ENCODE peak calls at places on chromosomes 1 and 21, in seven cellular contexts. F is adipocyte, P is lung, Q is Panc1, R is esophagus squamous epithelium, N is mesendoderm, M is transverse colon. B is an unnamed sample.

GRCh38 chr1:8138673-8139072 is 112.6 kb upstream of the ERRFI1 start:
- DNase-seq in F (no peak), P (no peak), Q (no peak), R (no peak), N (no peak), M (no peak), B (no peak)

GRCh38 chr1:9438431-9439073 is 100.7 kb upstream of the SLC25A33 start:
- DNase-seq in F (no peak), P (peak; percentile 58), Q (peak; percentile 82), R (no peak), N (peak; percentile 69), M (peak; percentile 39), B (peak; percentile 31)

GRCh38 chr1:113195115-113195845 is 122.3 kb downstream of the LRIG2 start:
- DNase-seq in F (no peak), P (no peak), Q (no peak), R (no peak), N (no peak), M (no peak), B (no peak)

GRCh38 chr1:225280563-225280962 is 147.3 kb downstream of the LBR start:
- DNase-seq in F (no peak), P (no peak), Q (no peak), R (no peak), N (no peak), M (no peak), B (no peak)

GRCh38 chr1:51234721-51235425 is 1.2 kb upstream of the RNF11 start:
- DNase-seq in F (peak; percentile 58), P (peak; percentile 64), Q (no peak), R (peak; percentile 24), N (peak; percentile 20), M (peak; percentile 86), B (no peak)

GRCh38 chr1:58576727-58577675 is at the start of gene TACSTD2:
- DNase-seq in F (peak; percentile 34), P (peak; percentile 92), Q (no peak), R (no peak), N (peak; percentile 85), M (peak; percentile 61), B (peak; percentile 88)

GRCh38 chr1:81296584-81296983 is 504.1 kb upstream of the ADGRL2 start:
- DNase-seq in F (peak; percentile 88), P (no peak), Q (no peak), R (no peak), N (no peak), M (no peak), B (no peak)

GRCh38 chr1:109787845-109788605 is 24.3 kb upstream of the EPS8L3 start:
- DNase-seq in F (no peak), P (no peak), Q (no peak), R (no peak), N (no peak), M (peak; percentile 18), B (peak; percentile 50)

GRCh38 chr1:67831850-67832513 is 1.3 kb downstream of the GNG12 start:
- DNase-seq in F (peak; percentile 83), P (peak; percentile 56), Q (no peak), R (no peak), N (peak; percentile 48), M (peak; percentile 68), B (peak; percentile 50)

GRCh38 chr1:2933431-2934172 is 87.7 kb upstream of the ACTRT2 start:
- DNase-seq in F (no peak), P (no peak), Q (no peak), R (no peak), N (no peak), M (no peak), B (no peak)

GRCh38 chr1:9201421-9202239 is 32.9 kb upstream of the H6PD start:
- DNase-seq in F (peak; percentile 78), P (no peak), Q (no peak), R (no peak), N (peak; percentile 35), M (peak; percentile 18), B (no peak)

GRCh38 chr1:6259491-6260362 is 1.2 kb downstream of the GPR153 start:
- DNase-seq in F (peak; percentile 96), P (peak; percentile 80), Q (no peak), R (no peak), N (peak; percentile 75), M (peak; percentile 86), B (peak; percentile 99)

GRCh38 chr1:22120469-22120790 is 22.5 kb downstream of the WNT4 start:
- DNase-seq in F (no peak), P (no peak), Q (no peak), R (no peak), N (no peak), M (no peak), B (peak; percentile 38)

GRCh38 chr1:32900956-32901822 is at the start of gene TMEM54:
- DNase-seq in F (peak; percentile 83), P (no peak), Q (no peak), R (no peak), N (no peak), M (peak; percentile 86), B (peak; percentile 90)

GRCh38 chr21:29947119-29947518 is 7.3 kb upstream of the GRIK1 start:
- DNase-seq in F (no peak), P (no peak), Q (no peak), R (no peak), N (peak; percentile 71), M (no peak), B (no peak)

GRCh38 chr21:29953690-29954089 is 13.9 kb upstream of the GRIK1 start:
- DNase-seq in F (no peak), P (no peak), Q (no peak), R (no peak), N (no peak), M (no peak), B (no peak)

GRCh38 chr21:29953072-29953471 is 13.3 kb upstream of the GRIK1 start:
- DNase-seq in F (no peak), P (no peak), Q (no peak), R (no peak), N (peak; percentile 16), M (no peak), B (no peak)

DNA sequence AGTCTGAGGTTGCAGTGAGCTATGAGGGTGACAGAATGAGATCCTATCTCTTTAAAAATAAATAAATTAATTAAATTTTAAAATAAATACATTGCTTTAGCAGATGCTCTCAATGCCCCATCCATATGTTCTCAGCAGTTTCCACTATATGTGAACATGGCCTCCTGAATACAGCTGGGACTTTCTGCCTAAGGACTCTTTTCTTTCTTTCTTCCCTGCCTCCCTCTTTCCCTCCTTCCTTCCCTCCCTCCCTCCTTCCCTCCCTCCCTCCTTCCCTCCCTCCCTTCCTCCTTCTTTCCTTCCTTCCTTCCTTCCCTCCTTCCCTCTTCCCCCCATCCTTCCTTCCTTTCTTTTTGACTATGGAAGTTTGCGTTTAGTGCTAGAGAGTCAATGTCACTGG is 10.2 kb upstream of the GRIK1 start:
- DNase-seq in F (no peak), P (no peak), Q (no peak), R (no peak), N (no peak), M (no peak), B (no peak)
- H3K27me3 ChIP-seq in F (peaks cover 17% of the 10 kb centered on the region), P (no peaks in the 10 kb centered on the region), Q (no peaks in the 10 kb centered on the region), R (no peaks in the 10 kb centered on the region), N (no peaks in the 10 kb centered on the region), M (no peaks in the 10 kb centered on the region), B (no peaks in the 10 kb centered on the region)

GRCh38 chr1:40337448-40337847 is 20.4 kb upstream of the COL9A2 start:
- DNase-seq in F (no peak), P (no peak), Q (no peak), R (no peak), N (no peak), M (no peak), B (no peak)

GRCh38 chr1:40344597-40344996 is 27.5 kb upstream of the COL9A2 start:
- DNase-seq in F (peak; percentile 92), P (peak; percentile 37), Q (no peak), R (no peak), N (no peak), M (peak; percentile 52), B (no peak)

GRCh38 chr1:40339420-40340323 is 22.6 kb upstream of the COL9A2 start:
- DNase-seq in F (no peak), P (no peak), Q (no peak), R (no peak), N (no peak), M (no peak), B (no peak)

GRCh38 chr1:40341509-40342380 is 24.7 kb upstream of the COL9A2 start:
- DNase-seq in F (peak; percentile 22), P (no peak), Q (no peak), R (no peak), N (no peak), M (no peak), B (no peak)

DNA sequence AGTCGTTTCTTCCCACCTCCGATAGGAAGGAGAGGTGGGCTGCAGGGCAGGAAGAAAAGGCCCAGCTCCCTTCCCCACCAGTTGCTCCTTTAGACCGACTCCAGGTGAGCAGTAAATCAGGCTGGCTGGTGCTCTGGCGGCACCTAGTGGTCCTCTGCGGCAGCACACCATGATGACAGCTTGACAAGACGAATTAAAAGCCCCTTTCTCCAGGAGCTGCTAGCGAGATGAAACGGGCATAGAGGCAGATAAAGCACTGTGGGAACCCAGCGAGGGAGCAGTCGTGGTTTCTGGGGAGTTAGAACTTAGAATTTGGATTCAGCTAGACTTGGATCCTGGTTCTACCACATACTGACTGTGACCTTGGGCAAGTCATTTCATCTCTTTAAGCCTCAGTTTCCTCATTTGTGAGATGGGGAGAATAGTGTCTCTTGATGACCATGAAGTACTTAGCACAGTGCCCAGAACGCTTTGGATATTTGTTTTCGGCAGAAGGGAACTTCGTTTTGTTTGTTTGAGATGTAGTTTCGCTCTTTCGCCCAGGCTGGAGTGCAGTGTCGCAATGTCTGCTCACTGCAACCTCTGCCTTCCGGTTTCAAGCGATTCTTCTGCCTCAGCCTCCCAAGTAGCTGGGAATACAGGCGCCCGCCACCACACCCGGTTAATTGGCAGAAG is 21.8 kb upstream of the COL9A2 start:
- DNase-seq in F (peak; percentile 89), P (peak; percentile 81), Q (peak; percentile 84), R (no peak), N (peak; percentile 93), M (peak; percentile 89), B (peak; percentile 69)
- H3K4me3 ChIP-seq in F (no peak overlapping the region), P (no peak overlapping the region), Q (no peak overlapping the region), R (peak overlapping the region; percentile 22), N (no peak overlapping the region), M (no peak overlapping the region), B (no peak overlapping the region)

GRCh38 chr1:214660900-214661299 is 57.9 kb downstream of the CENPF start:
- DNase-seq in F (peak; percentile 73), P (no peak), Q (no peak), R (no peak), N (peak; percentile 47), M (peak; percentile 9), B (no peak)
- H3K36me3 ChIP-seq in F (no peaks in the 10 kb centered on the region), P (peaks cover 2% of the 10 kb centered on the region), Q (peaks cover 80% of the 10 kb centered on the region), R (no peaks in the 10 kb centered on the region), N (peaks cover 14% of the 10 kb centered on the region), M (no peaks in the 10 kb centered on the region), B (peaks cover 35% of the 10 kb centered on the region)

DNA sequence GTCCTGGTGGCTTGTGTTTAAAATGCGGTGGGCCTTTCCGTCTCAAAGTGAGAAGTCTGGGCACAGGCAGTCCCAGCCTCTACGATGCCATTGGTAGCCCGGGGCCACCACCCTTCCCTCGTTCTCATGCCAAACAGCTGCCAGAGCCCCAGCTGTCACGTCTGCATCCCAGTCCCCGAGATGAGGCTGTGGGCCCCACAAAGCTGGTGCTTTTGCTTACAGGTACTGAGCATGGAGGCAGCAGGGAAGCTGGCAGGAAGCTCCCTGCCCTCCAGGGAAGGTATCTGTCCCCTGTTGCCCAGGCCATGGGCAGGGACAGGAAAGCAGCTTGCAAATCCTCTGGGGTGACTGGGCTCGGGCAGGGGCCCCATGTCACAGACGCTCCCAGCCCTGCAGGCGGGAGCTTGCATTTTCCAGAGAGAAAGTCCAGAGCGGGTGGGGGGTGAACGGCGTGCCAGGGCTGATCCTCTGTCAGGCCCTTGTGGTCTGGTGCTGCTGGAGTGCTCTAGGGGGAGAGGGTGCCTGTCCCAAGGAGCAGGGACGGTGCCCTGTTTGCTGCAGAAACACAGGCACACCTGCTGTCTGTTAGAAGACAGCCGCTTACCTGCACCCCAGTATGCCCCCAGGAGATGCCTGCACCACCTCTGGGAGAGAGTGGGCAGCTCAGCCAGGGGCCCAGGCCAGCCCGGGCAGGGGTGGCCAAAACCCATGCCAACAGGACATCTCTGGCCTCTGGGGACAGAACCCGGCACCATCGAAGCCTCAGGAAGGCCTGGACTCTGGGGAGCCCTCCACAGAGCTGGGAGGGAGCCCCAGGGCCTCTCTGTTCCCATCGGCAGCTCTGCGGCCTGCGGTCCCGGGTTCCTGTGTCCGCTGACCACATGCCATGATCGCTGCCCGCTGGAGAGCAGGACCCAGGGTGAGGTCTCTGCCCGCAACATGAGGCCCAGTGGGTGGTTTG is 45.9 kb downstream of the SLX9 start:
- DNase-seq in F (no peak), P (no peak), Q (no peak), R (no peak), N (no peak), M (no peak), B (no peak)
- H3K27me3 ChIP-seq in F (peaks cover 5% of the 10 kb centered on the region), P (no peaks in the 10 kb centered on the region), Q (no peaks in the 10 kb centered on the region), R (no peaks in the 10 kb centered on the region), N (no peaks in the 10 kb centered on the region), M (no peaks in the 10 kb centered on the region), B (no peaks in the 10 kb centered on the region)